ENCODE peak calls at places on chromosomes 12 and 14, in four cellular contexts. V, U, T and B are unnamed samples.

GRCh38 chr12:109741970-109742372 is 28.3 kb downstream of the FAM222A start:
- DNase-seq in T (no peak), V (no peak), U (no peak), B (peak; percentile 4)

GRCh38 chr14:88232783-88233182 is 90.3 kb downstream of the KCNK10 start:
- DNase-seq in U (no peak), V (no peak), T (no peak), B (no peak)

GRCh38 chr14:23217621-23218020 is 20.1 kb upstream of the RNF212B start:
- DNase-seq in V (no peak), T (no peak), U (no peak), B (no peak)

GRCh38 chr14:32821989-32822653 is 116.6 kb upstream of the NPAS3 start:
- DNase-seq in V (no peak), T (no peak), U (no peak), B (no peak)

GRCh38 chr12:67456281-67456918 is 187.2 kb downstream of the CAND1 start:
- DNase-seq in T (no peak), U (peak; percentile 84), V (no peak), B (no peak)

GRCh38 chr14:93011650-93012317 is 88.8 kb downstream of the CHGA start:
- DNase-seq in V (no peak), U (no peak), T (no peak), B (no peak)

GRCh38 chr12:28536088-28536487 is 345.8 kb downstream of the CCDC91 start:
- DNase-seq in V (no peak), U (peak; percentile 88), T (no peak), B (no peak)

GRCh38 chr14:95229749-95230148 is 72.4 kb upstream of the DICER1 start:
- DNase-seq in V (no peak), T (no peak), U (no peak), B (no peak)

GRCh38 chr14:85590784-85591183 is 60.8 kb downstream of the FLRT2 start:
- DNase-seq in U (peak; percentile 48), T (no peak), V (no peak), B (no peak)

GRCh38 chr12:115451785-115452736 is 768.1 kb upstream of the TBX3 start:
- DNase-seq in T (no peak), V (no peak), U (peak; percentile 10), B (peak; percentile 71)

GRCh38 chr12:130131025-130131424 is 31.2 kb upstream of the FZD10 start:
- DNase-seq in V (no peak), T (no peak), U (no peak), B (no peak)

GRCh38 chr12:31465002-31465401 is 125.9 kb downstream of the DENND5B start:
- DNase-seq in U (no peak), V (no peak), T (no peak), B (no peak)

GRCh38 chr14:31657917-31658316 is 96.7 kb downstream of the NUBPL start:
- DNase-seq in U (no peak), T (no peak), V (no peak), B (no peak)

GRCh38 chr12:58502236-58502635 is 418.1 kb downstream of the LRIG3 start:
- DNase-seq in V (no peak), U (no peak), T (no peak), B (no peak)

GRCh38 chr14:64970776-64971451 is 1.2 kb downstream of the RAB15 start:
- DNase-seq in V (no peak), T (no peak), U (no peak), B (no peak)

GRCh38 chr14:21978184-21978998 is 304.8 kb upstream of the OR4E1 start:
- DNase-seq in V (peak; percentile 5), U (peak; percentile 30), T (no peak), B (no peak)

GRCh38 chr14:36346052-36346451 is 25.6 kb upstream of the MBIP start:
- DNase-seq in V (no peak), U (no peak), T (no peak), B (no peak)

GRCh38 chr12:4056910-4057845 is 184.0 kb upstream of the PARP11 start:
- DNase-seq in V (no peak), U (no peak), T (no peak), B (no peak)

GRCh38 chr14:80681651-80682050 is 259.9 kb downstream of the CEP128 start:
- DNase-seq in U (no peak), T (no peak), V (no peak), B (no peak)

GRCh38 chr12:53231859-53232640 is at the start of gene RARG:
- DNase-seq in V (no peak), T (peak; percentile 81), U (peak; percentile 35), B (no peak)

GRCh38 chr14:90111895-90112534 is 50.2 kb downstream of the KCNK13 start:
- DNase-seq in U (peak; percentile 17), T (no peak), V (no peak), B (no peak)

DNA sequence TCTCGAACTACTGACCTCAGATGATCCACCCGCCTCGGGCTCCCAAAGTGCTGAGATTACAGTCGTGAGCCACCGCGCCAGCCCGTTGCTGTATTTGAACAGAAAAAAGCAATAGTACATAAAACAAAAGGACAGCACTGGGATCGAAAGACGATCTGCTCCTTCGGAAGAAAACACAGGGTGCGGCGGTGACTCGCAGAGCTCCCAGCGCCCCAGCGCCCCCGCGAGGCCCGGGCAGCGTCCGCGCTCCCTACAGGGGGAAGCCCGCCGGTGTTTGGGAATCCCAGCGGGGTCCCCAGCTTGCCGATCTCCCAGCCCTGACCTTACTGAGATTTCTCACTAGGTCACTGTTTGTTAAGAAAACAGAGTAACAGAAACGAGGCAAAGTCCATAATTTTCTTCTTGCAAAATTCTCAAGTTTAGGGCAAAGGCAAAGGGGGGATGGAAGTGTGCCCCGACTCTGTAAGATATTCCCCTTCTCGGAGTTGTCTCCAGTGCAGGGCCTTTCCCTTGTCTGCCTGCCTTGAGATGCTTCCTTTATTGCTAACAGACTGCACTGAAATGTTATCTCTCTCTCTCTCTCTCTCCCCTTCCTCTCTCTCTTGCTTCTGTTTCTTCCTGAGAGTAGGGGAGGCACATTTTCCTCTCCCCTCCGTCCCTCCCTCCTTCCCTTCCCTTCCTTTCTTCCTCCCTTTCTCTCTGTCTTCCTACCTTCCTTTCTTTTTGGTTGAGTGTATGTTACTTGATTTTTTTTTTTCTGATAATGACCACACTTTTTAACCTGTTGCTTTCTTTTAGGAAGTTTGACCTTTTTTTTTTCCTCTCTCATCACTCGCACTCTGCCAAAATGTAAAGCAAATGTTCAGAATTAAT is 92.0 kb downstream of the TMEM30B start:
- DNase-seq in T (peak; percentile 58), U (peak; percentile 74), V (no peak), B (peak; percentile 34)
- TF ChIP-seq CTCF in T (peak; percentile 28), U (peak; percentile 65), V (peak; percentile 59), B (no peak)

GRCh38 chr12:84983289-84983688 is 52.8 kb downstream of the TSPAN19 start:
- DNase-seq in T (no peak), U (no peak), V (no peak), B (no peak)
- TF ChIP-seq CTCF in T (no peak), U (no peak), V (no peak), B (no peak)

GRCh38 chr12:106719879-106720278 is 54.6 kb upstream of the RIC8B start:
- DNase-seq in V (no peak), T (no peak), U (no peak), B (no peak)
- TF ChIP-seq CTCF in V (no peak), T (no peak), U (no peak), B (no peak)

DNA sequence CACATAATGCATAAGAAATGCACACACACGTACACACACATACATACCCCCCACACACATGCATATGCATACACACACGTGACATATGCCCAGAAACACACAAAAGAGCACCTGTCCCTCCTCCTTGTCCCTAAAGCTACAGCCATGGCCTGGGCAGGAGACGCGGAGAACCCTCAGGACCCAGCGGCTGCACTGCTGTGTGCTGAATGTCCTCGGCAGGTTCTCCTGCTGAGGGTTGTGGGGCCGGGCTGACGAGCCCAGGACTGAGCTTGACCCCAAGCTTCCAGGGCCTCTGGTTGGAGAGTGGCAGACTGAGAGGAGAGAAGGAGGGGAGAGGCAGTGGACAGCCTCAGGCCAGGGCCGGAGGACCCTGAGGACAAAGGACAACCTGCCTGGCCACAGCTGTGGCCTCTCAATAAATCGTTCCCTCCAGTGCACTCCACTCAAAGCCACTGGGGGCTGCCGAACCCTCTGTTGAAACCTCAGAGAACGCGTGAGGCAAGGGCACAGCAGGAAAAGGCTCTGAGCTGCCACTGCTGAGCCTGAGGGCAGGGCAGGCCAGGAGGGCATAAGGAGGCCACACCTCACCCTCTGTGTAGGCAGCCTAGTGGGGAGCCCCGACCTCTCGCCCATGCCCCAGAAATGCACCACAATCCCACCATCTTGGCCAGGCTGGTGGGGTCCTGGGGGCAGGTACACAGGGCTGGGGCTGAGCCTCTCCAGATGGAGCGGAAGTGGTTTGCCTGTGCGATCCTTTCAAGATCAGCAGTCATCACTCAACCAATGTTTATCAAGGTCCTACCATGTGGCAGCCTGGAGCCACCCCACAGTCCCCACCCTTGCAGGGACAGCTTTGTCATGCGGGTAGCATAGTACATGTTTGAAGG is 3.1 kb downstream of the CACNA2D4 start:
- DNase-seq in V (no peak), T (peak; percentile 25), U (no peak), B (peak; percentile 33)
- TF ChIP-seq CTCF in V (no peak), T (no peak), U (no peak), B (no peak)

GRCh38 chr12:121443193-121443829 is 43.4 kb downstream of the RNF34 start:
- DNase-seq in U (peak; percentile 79), V (no peak), T (peak; percentile 84), B (peak; percentile 90)

GRCh38 chr12:121440768-121441167 is 40.9 kb downstream of the RNF34 start:
- DNase-seq in T (no peak), V (no peak), U (no peak), B (no peak)

GRCh38 chr12:121439715-121440114 is 39.8 kb downstream of the RNF34 start:
- DNase-seq in V (no peak), T (no peak), U (no peak), B (no peak)

GRCh38 chr12:121442028-121442948 is 42.4 kb downstream of the RNF34 start:
- DNase-seq in V (no peak), U (no peak), T (no peak), B (no peak)

GRCh38 chr12:121441555-121441954 is 41.6 kb downstream of the RNF34 start:
- DNase-seq in V (no peak), T (no peak), U (no peak), B (no peak)
- TF ChIP-seq CTCF in V (no peak), T (no peak), U (no peak), B (no peak)

DNA sequence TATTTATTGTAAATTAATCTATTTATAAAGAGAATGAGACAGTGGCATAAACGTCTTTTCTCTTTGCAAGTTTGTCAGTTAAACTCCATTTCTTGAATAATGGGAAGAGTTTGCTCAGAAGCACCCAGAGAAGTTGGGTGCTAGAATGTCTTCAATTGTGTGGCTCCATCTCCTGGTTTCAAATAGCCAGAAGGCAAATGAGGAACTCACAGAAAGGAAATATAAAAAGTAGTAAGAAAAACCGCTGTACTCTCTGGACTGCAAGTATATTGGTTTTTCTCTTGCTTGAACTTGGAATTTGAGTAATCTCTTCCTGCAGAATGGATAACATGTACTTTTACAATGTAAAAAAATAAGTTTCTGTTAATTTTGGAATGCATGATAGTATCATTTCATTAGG is 217.5 kb downstream of the DPY19L2 start:
- DNase-seq in V (no peak), U (no peak), T (no peak), B (no peak)
- TF ChIP-seq CTCF in V (no peak), U (no peak), T (no peak), B (no peak)

DNA sequence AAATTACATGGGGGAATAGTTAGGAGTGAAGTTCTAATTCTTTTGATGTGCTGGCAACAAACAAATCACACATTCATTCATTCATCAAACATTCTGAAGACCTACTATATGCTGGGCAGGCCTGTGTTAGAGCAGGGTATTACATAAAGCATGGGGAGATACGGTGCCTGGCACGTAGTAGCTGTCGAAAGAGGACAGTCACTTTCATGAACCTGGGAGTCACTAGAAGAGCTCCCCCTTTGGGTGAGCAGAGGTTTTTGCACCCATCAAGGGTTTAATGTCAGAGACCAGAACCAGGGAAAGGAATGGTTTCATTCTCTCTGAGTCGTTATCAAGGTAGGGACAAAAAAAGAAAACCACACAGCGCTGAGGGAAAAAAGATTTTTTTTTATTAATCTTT is 10.0 kb downstream of the LHX5 start:
- DNase-seq in T (no peak), V (no peak), U (peak; percentile 23), B (no peak)
- TF ChIP-seq CTCF in T (no peak), V (peak; percentile 70), U (peak; percentile 61), B (no peak)